ENCODE peak calls at places on chromosomes 1 and 21, in eight cellular contexts. W is breast epithelium, L is GM23338, R is K562, K is transverse colon, N is HCT116, B is suprapubic skin, J is stomach. X is an unnamed sample. For H3K36me3, the result is how much of the 10 kb centered on the place peaks cover.

GRCh38 chr1:89104147-89104546 is 21.8 kb downstream of the GBP2 start:
- DNase-seq in W (no peak), L (no peak), R (no peak), K (no peak), N (no peak), B (no peak), J (no peak), X (no peak)

GRCh38 chr1:63411081-63411480 is 43.7 kb downstream of the ALG6 start:
- DNase-seq in W (no peak), L (no peak), R (no peak), K (no peak), N (no peak), B (no peak), J (no peak), X (no peak)

GRCh38 chr21:46255758-46256337 is 27.3 kb upstream of the LSS start:
- DNase-seq in W (no peak), L (no peak), R (no peak), K (no peak), N (no peak), B (no peak), J (no peak), X (no peak)

GRCh38 chr21:46431884-46432488 is 26.7 kb upstream of the DIP2A start:
- DNase-seq in W (no peak), L (no peak), R (no peak), K (no peak), N (no peak), B (no peak), J (no peak), X (no peak)

GRCh38 chr1:21623411-21623961 is 45.7 kb downstream of the RAP1GAP start:
- DNase-seq in W (peak), L (no peak), R (no peak), K (peak), N (no peak), B (no peak), J (peak), X (no peak)

GRCh38 chr1:109628540-109629321 is 9.1 kb downstream of the AMPD2 start:
- DNase-seq in W (no peak), L (no peak), R (no peak), K (no peak), N (no peak), B (no peak), J (no peak), X (peak)

GRCh38 chr1:198966519-198966918 is 327.7 kb downstream of the PTPRC start:
- DNase-seq in W (no peak), L (no peak), R (no peak), K (no peak), N (no peak), B (no peak), J (no peak), X (no peak)

GRCh38 chr1:203322480-203323179 is 17.3 kb downstream of the BTG2 start:
- DNase-seq in W (peak), L (no peak), R (no peak), K (peak), N (no peak), B (no peak), J (peak), X (no peak)

GRCh38 chr1:85282424-85282823 is 6.0 kb upstream of the BCL10 start:
- DNase-seq in W (no peak), L (peak), R (peak), K (no peak), N (peak), B (no peak), J (no peak), X (no peak)

GRCh38 chr1:59605184-59605583 is 209.6 kb upstream of the HOOK1 start:
- DNase-seq in W (no peak), L (no peak), R (no peak), K (no peak), N (no peak), B (no peak), J (no peak), X (no peak)

GRCh38 chr1:1020415-1021009 is 592 bp downstream of the AGRN start:
- DNase-seq in W (no peak), L (peak), R (peak), K (no peak), N (no peak), B (no peak), J (no peak), X (peak)

GRCh38 chr1:165073402-165074007 is 283.0 kb downstream of the LMX1A start:
- DNase-seq in W (no peak), L (peak), R (no peak), K (no peak), N (peak), B (no peak), J (no peak), X (no peak)

GRCh38 chr1:243312962-243313634 is 57.3 kb downstream of the SDCCAG8 start:
- DNase-seq in W (no peak), L (no peak), R (no peak), K (no peak), N (no peak), B (no peak), J (no peak), X (no peak)

GRCh38 chr1:212179394-212180076 is 105.7 kb upstream of the PPP2R5A start:
- DNase-seq in W (no peak), L (no peak), R (no peak), K (no peak), N (peak), B (no peak), J (no peak), X (no peak)

GRCh38 chr21:39637197-39637970 is 24.6 kb downstream of the B3GALT5 start:
- DNase-seq in W (no peak), L (peak), R (no peak), K (peak), N (no peak), B (no peak), J (no peak), X (no peak)

GRCh38 chr1:194975913-194976312 is 1632.3 kb downstream of the KCNT2 start:
- DNase-seq in W (no peak), L (no peak), R (no peak), K (no peak), N (peak), B (no peak), J (no peak), X (no peak)

GRCh38 chr1:152111515-152111968 is 3.7 kb downstream of the TCHH start:
- DNase-seq in W (no peak), L (peak), R (no peak), K (no peak), N (no peak), B (no peak), J (no peak), X (no peak)

GRCh38 chr1:10475510-10475909 is 760 bp downstream of the PEX14 start:
- DNase-seq in W (no peak), L (no peak), R (no peak), K (peak), N (no peak), B (no peak), J (no peak), X (no peak)

GRCh38 chr21:36551326-36551725 is 71.4 kb upstream of the CLDN14 start:
- DNase-seq in W (no peak), L (no peak), R (no peak), K (no peak), N (no peak), B (no peak), J (no peak), X (no peak)

GRCh38 chr1:54610601-54611580 is 12.4 kb downstream of the FAM151A start:
- DNase-seq in W (no peak), L (peak), R (no peak), K (no peak), N (no peak), B (no peak), J (no peak), X (no peak)

GRCh38 chr1:36855699-36856098 is 178.6 kb downstream of the GRIK3 start:
- DNase-seq in W (no peak), L (no peak), R (no peak), K (no peak), N (no peak), B (no peak), J (no peak), X (no peak)

GRCh38 chr1:109874445-109874844 is 36.2 kb upstream of the CSF1 start:
- DNase-seq in W (no peak), L (no peak), R (no peak), K (no peak), N (no peak), B (peak), J (no peak), X (no peak)

GRCh38 chr1:227218870-227219578 is 99.3 kb downstream of the CDC42BPA start:
- DNase-seq in W (no peak), L (no peak), R (no peak), K (peak), N (no peak), B (no peak), J (peak), X (no peak)

GRCh38 chr1:15432327-15432726 is 5.9 kb upstream of the CTRC start:
- DNase-seq in W (no peak), L (peak), R (no peak), K (no peak), N (no peak), B (no peak), J (peak), X (no peak)

GRCh38 chr21:32094792-32095191 is 184.1 kb downstream of the MIS18A start:
- DNase-seq in W (no peak), L (peak), R (no peak), K (no peak), N (peak), B (no peak), J (no peak), X (no peak)

GRCh38 chr1:204873714-204874113 is 3.1 kb downstream of the NFASC start:
- DNase-seq in W (no peak), L (no peak), R (no peak), K (no peak), N (no peak), B (no peak), J (no peak), X (no peak)

GRCh38 chr21:37195649-37196048 is 71.5 kb downstream of the VPS26C start:
- DNase-seq in W (no peak), L (no peak), R (no peak), K (no peak), N (no peak), B (no peak), J (no peak), X (no peak)

GRCh38 chr1:215104283-215104682 is 21.7 kb downstream of the KCNK2 start:
- DNase-seq in W (no peak), L (no peak), R (no peak), K (no peak), N (no peak), B (no peak), J (no peak), X (no peak)

GRCh38 chr1:98210064-98210463 is 289.2 kb upstream of the DPYD start:
- DNase-seq in W (no peak), L (peak), R (no peak), K (no peak), N (no peak), B (no peak), J (no peak), X (no peak)

GRCh38 chr1:6859415-6860343 is 74.4 kb downstream of the CAMTA1 start:
- DNase-seq in W (no peak), L (no peak), R (no peak), K (no peak), N (peak), B (no peak), J (no peak), X (peak)

GRCh38 chr1:118785246-118785645 is 202.9 kb downstream of the TBX15 start:
- DNase-seq in W (peak), L (no peak), R (no peak), K (no peak), N (no peak), B (no peak), J (no peak), X (no peak)

GRCh38 chr1:167456500-167456899 is 61.8 kb downstream of the CD247 start:
- DNase-seq in W (no peak), L (no peak), R (no peak), K (no peak), N (no peak), B (no peak), J (no peak), X (no peak)

GRCh38 chr21:32253215-32253641 is 25.6 kb downstream of the MIS18A start:
- DNase-seq in W (no peak), L (no peak), R (no peak), K (no peak), N (no peak), B (no peak), J (no peak), X (no peak)

GRCh38 chr1:163596541-163597258 is 274.9 kb downstream of the NUF2 start:
- DNase-seq in W (no peak), L (peak), R (no peak), K (no peak), N (no peak), B (no peak), J (no peak), X (no peak)

GRCh38 chr21:31924548-31924947 is 51.7 kb downstream of the HUNK start:
- DNase-seq in W (no peak), L (no peak), R (no peak), K (no peak), N (no peak), B (no peak), J (no peak), X (no peak)

GRCh38 chr1:180343931-180344406 is 113.9 kb downstream of the LHX4 start:
- DNase-seq in W (no peak), L (no peak), R (no peak), K (peak), N (no peak), B (no peak), J (peak), X (peak)

GRCh38 chr1:38898653-38899230 is 17.4 kb upstream of the GJA9 start:
- DNase-seq in W (no peak), L (no peak), R (no peak), K (no peak), N (no peak), B (no peak), J (no peak), X (no peak)

GRCh38 chr1:1893291-1893985 is 2.6 kb upstream of the GNB1 start:
- DNase-seq in W (no peak), L (no peak), R (no peak), K (no peak), N (no peak), B (no peak), J (no peak), X (peak)

GRCh38 chr1:170424346-170424745 is 107.6 kb upstream of the GORAB start:
- DNase-seq in W (no peak), L (no peak), R (no peak), K (no peak), N (no peak), B (no peak), J (no peak), X (no peak)
- TF ChIP-seq POLR2AphosphoS5 in W (no peak), L (no peak), R (no peak), K (no peak), N (no peak), B (no peak), J (no peak), X (no peak)

GRCh38 chr1:32665915-32666314 is 14.9 kb downstream of the RBBP4 start:
- DNase-seq in W (no peak), L (no peak), R (no peak), K (no peak), N (no peak), B (no peak), J (no peak), X (no peak)

GRCh38 chr1:32666866-32667566 is 16.0 kb downstream of the RBBP4 start:
- DNase-seq in W (no peak), L (no peak), R (no peak), K (no peak), N (no peak), B (no peak), J (no peak), X (no peak)
- H3K36me3 ChIP-seq in W (under half), L (half or more), R (half or more), K (half or more), N (under half), B (half or more), J (half or more), X (half or more)

DNA sequence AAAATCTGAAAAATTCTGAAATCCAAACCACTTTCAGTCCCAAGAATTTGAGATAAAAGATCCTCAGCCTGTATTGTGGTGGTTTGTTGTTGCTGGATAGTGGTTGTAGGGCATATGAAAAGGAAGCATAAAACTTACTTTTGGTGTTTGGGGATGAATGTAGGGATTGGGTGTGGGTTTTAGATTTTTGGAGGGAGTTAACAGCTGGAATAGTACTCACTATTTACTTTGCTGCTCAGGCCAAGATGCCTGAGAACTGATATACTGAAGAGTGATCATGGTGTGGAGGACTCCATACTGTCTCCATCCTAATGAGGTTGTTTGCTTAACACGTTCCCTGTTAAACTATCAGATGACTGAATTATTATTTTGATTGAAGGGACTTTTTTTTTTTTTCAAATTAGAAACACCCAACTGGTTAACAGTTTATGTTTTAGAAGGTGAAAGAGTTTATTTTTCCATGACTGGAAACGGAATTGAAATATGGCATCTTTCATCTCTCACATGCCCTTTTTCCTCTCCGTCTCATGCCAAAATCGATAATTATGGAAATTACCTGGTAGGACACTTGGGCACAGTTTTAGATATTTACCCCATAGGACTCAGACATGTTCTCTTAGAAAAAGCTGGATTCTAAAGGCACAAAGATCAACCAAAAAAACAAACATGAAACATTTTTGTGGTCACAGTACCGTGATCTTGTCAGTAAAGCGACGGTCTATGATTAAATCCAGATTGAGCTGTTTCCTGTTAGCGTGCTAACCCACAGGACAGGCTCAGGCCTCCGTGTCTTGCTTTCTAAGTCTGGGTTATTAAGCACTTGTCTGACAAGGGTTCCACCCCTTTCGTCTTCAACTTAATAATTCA is 37.3 kb downstream of the RGL1 start:
- DNase-seq in W (peak), L (no peak), R (no peak), K (peak), N (no peak), B (no peak), J (no peak), X (no peak)
- TF ChIP-seq POLR2AphosphoS5 in W (peak), L (no peak), R (no peak), K (peak), N (no peak), B (no peak), J (no peak), X (no peak)

DNA sequence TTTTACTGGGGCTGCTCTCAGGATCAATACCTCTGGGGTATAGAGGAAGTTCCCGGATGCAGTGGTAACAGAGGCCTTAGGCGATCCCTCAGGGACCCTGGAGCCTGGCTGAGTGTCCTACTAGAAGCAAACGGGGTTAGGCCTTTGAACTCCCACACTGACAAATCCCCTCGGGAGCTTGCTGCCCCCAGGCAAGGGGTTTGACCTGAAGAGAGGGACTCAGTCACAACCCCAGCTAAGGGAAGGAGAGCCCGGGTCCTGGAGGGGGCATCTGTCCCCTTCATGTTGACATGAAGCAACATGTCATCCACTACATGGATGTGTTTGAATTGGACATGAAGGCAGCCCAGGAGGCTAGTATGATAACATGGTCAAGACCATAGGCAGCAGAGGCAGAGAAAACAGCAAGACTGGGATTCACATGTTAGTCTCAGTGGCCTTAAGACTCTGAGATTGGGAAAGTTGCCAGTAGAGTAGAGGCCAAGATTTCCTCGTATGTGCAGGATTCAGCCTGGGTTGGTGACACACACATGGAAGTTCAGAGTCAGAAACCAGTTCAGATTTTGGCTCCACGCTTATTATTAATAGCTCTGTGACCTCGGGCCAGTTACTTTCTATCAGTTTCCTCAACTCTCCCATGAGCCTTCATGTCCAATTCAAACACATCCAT is 101.5 kb downstream of the KCNN3 start:
- DNase-seq in W (no peak), L (no peak), R (no peak), K (no peak), N (no peak), B (peak), J (peak), X (no peak)
- H3K36me3 ChIP-seq in W (under half), L (under half), R (under half), K (under half), N (under half), B (under half), J (under half), X (under half)

DNA sequence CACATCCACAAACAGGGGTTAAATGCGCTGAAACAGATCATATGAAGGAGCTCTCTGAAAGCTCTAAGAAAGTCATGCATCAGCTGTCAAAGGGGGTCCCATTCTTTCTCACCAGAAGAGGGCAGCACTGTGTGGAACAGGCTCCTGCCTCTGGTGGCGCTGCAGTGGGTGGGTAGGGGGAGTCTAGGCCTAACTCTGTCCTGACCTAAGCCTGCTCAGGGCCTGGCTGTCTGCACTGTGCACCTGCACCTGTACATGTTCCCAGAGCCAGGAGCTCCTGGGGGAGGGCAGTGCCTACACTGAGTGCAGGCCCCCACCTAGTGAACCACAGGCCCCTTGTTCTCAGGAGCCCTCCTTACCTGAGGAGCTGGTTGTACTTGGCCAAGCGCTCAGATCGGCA is 16.0 kb downstream of the ENO1 start:
- DNase-seq in W (no peak), L (peak), R (peak), K (no peak), N (no peak), B (no peak), J (no peak), X (no peak)
- TF ChIP-seq POLR2AphosphoS5 in W (no peak), L (peak), R (no peak), K (no peak), N (peak), B (no peak), J (no peak), X (no peak)

GRCh38 chr21:44952929-44953627 is 13.2 kb downstream of the SLX9 start:
- DNase-seq in W (no peak), L (no peak), R (no peak), K (no peak), N (no peak), B (no peak), J (no peak), X (peak)
- H3K36me3 ChIP-seq in W (under half), L (under half), R (half or more), K (under half), N (under half), B (under half), J (under half), X (under half)

GRCh38 chr1:232481091-232481490 is 148.8 kb downstream of the SIPA1L2 start:
- DNase-seq in W (no peak), L (no peak), R (no peak), K (no peak), N (no peak), B (no peak), J (no peak), X (no peak)

GRCh38 chr1:232489256-232489655 is 140.7 kb downstream of the SIPA1L2 start:
- DNase-seq in W (no peak), L (no peak), R (no peak), K (no peak), N (no peak), B (no peak), J (no peak), X (no peak)

GRCh38 chr1:232487236-232487635 is 142.7 kb downstream of the SIPA1L2 start:
- DNase-seq in W (no peak), L (no peak), R (no peak), K (no peak), N (no peak), B (no peak), J (no peak), X (no peak)

GRCh38 chr1:232486006-232486405 is 143.9 kb downstream of the SIPA1L2 start:
- DNase-seq in W (no peak), L (no peak), R (no peak), K (no peak), N (no peak), B (no peak), J (no peak), X (no peak)

GRCh38 chr1:232486454-232487202 is 143.3 kb downstream of the SIPA1L2 start:
- DNase-seq in W (no peak), L (no peak), R (no peak), K (no peak), N (no peak), B (no peak), J (no peak), X (no peak)
- TF ChIP-seq POLR2AphosphoS5 in W (no peak), L (no peak), R (no peak), K (no peak), N (no peak), B (no peak), J (no peak), X (no peak)

X was measured in upper lobe of left lung.